ENCODE peak calls at places on chromosomes 2 and 18, in four cellular contexts. G, J, L and B are unnamed samples.

GRCh38 chr2:152176113-152176714 is 651 bp upstream of the STAM2 start:
- DNase-seq in L (no peak), J (no peak), G (peak), B (no peak)

GRCh38 chr2:41998201-41998781 is 49.5 kb upstream of the PKDCC start:
- DNase-seq in L (no peak), G (no peak), J (no peak), B (no peak)

GRCh38 chr18:35713545-35713944 is 132.0 kb downstream of the GALNT1 start:
- DNase-seq in L (no peak), G (no peak), J (no peak), B (no peak)

GRCh38 chr2:177430425-177430824 is 37.9 kb downstream of the AGPS start:
- DNase-seq in L (no peak), G (no peak), J (no peak), B (no peak)

GRCh38 chr2:205060269-205060668 is 515.0 kb downstream of the PARD3B start:
- DNase-seq in J (no peak), G (no peak), L (no peak), B (no peak)

GRCh38 chr2:241636983-241637232 is at the start of gene THAP4:
- DNase-seq in L (no peak), G (peak), J (peak), B (no peak)

GRCh38 chr18:71370095-71370494 is 1081.2 kb downstream of the SOCS6 start:
- DNase-seq in G (no peak), J (no peak), L (no peak), B (no peak)

GRCh38 chr18:3481696-3482210 is 31.8 kb downstream of the TGIF1 start:
- DNase-seq in J (peak), L (no peak), G (peak), B (no peak)

GRCh38 chr2:141201161-141201560 is 929.7 kb downstream of the LRP1B start:
- DNase-seq in J (no peak), G (no peak), L (no peak), B (no peak)

GRCh38 chr18:614980-615607 is 18.3 kb downstream of the CLUL1 start:
- DNase-seq in L (no peak), J (no peak), G (no peak), B (no peak)

GRCh38 chr2:18522484-18523146 is 37.8 kb downstream of the RDH14 start:
- DNase-seq in J (no peak), L (no peak), G (no peak), B (no peak)

GRCh38 chr2:113216891-113217454 is 43.2 kb downstream of the PSD4 start:
- DNase-seq in L (no peak), J (no peak), G (no peak), B (no peak)

GRCh38 chr2:123095219-123095618 is 929.9 kb upstream of the CNTNAP5 start:
- DNase-seq in J (no peak), G (no peak), L (no peak), B (no peak)

GRCh38 chr2:44550571-44550970 is 188.8 kb downstream of the CAMKMT start:
- DNase-seq in J (no peak), L (no peak), G (peak), B (no peak)

GRCh38 chr2:224894356-224894755 is 147.9 kb downstream of the DOCK10 start:
- DNase-seq in J (no peak), L (no peak), G (peak), B (no peak)

GRCh38 chr18:50687491-50687890 is 127.6 kb downstream of the MAPK4 start:
- DNase-seq in L (no peak), G (no peak), J (no peak), B (no peak)

GRCh38 chr18:78993014-78993926 is 13.7 kb downstream of the SALL3 start:
- DNase-seq in L (no peak), G (no peak), J (no peak), B (no peak)

GRCh38 chr2:215161301-215161829 is 22.9 kb upstream of the ABCA12 start:
- DNase-seq in G (no peak), L (no peak), J (no peak), B (no peak)

GRCh38 chr2:235852528-235852920 is 315.7 kb downstream of the GBX2 start:
- DNase-seq in G (no peak), L (no peak), J (no peak), B (no peak)

GRCh38 chr2:129366263-129366662 is 613.2 kb upstream of the RAB6C start:
- DNase-seq in J (no peak), L (no peak), G (no peak), B (no peak)

GRCh38 chr2:182522930-182523541 is 96.2 kb upstream of the PDE1A start:
- DNase-seq in G (no peak), J (peak), L (no peak), B (no peak)

GRCh38 chr2:120798569-120799215 is 63.0 kb downstream of the GLI2 start:
- DNase-seq in L (no peak), G (no peak), J (no peak), B (no peak)

GRCh38 chr2:239688098-239688497 is 287.3 kb upstream of the HDAC4 start:
- DNase-seq in J (peak), G (no peak), L (no peak), B (no peak)

GRCh38 chr2:151782378-151783132 is 45.7 kb downstream of the ARL5A start:
- DNase-seq in G (no peak), L (no peak), J (no peak), B (no peak)

GRCh38 chr18:78875268-78875997 is 104.2 kb upstream of the SALL3 start:
- DNase-seq in J (no peak), L (no peak), G (peak), B (no peak)

GRCh38 chr2:241018051-241018891 is 19.9 kb downstream of the SNED1 start:
- DNase-seq in G (no peak), J (no peak), L (no peak), B (no peak)

GRCh38 chr2:62404948-62405347 is 101.0 kb downstream of the TMEM17 start:
- DNase-seq in J (no peak), L (no peak), G (no peak), B (no peak)

GRCh38 chr18:6069539-6069938 is 174.2 kb upstream of the TMEM200C start:
- DNase-seq in L (no peak), J (no peak), G (no peak), B (no peak)

GRCh38 chr18:37712776-37713175 is 147.2 kb upstream of the CELF4 start:
- DNase-seq in L (no peak), J (no peak), G (no peak), B (no peak)

GRCh38 chr2:203814661-203815540 is 52.7 kb upstream of the CTLA4 start:
- DNase-seq in L (peak), J (peak), G (peak), B (no peak)

GRCh38 chr2:165376571-165376975 is 92.9 kb upstream of the CSRNP3 start:
- DNase-seq in G (no peak), J (no peak), L (no peak), B (no peak)

GRCh38 chr2:70975237-70975636 is 3.2 kb upstream of the ANKRD53 start:
- DNase-seq in J (no peak), G (no peak), L (no peak), B (no peak)